ENCODE peak calls at places on chromosomes 6 and 20, in six cellular contexts. One of them, this sample, is unnamed.

GRCh38 chr6:11592289-11592906 is 54.8 kb downstream of the TMEM170B start:
- DNase-seq in psoas muscle: no peak
- DNase-seq in colonic mucosa: no peak
- DNase-seq in GM23248: no peak
- DNase-seq in right cardiac atrium: no peak
- DNase-seq in neural progenitor cell: no peak
- DNase-seq in this sample: no peak

GRCh38 chr20:50138120-50138478 is 15.4 kb downstream of the PEDS1 start:
- DNase-seq in psoas muscle: no peak
- DNase-seq in colonic mucosa: no peak
- DNase-seq in GM23248: no peak
- DNase-seq in right cardiac atrium: peak; percentile 73
- DNase-seq in neural progenitor cell: no peak
- DNase-seq in this sample: no peak

GRCh38 chr20:34062651-34063482 is 49.2 kb downstream of the EIF2S2 start:
- DNase-seq in psoas muscle: no peak
- DNase-seq in colonic mucosa: no peak
- DNase-seq in GM23248: peak; percentile 89
- DNase-seq in right cardiac atrium: no peak
- DNase-seq in neural progenitor cell: no peak
- DNase-seq in this sample: no peak

GRCh38 chr20:35180266-35180665 is 8.4 kb downstream of the PROCR start:
- DNase-seq in psoas muscle: no peak
- DNase-seq in colonic mucosa: no peak
- DNase-seq in GM23248: no peak
- DNase-seq in right cardiac atrium: no peak
- DNase-seq in neural progenitor cell: no peak
- DNase-seq in this sample: no peak

GRCh38 chr20:10848810-10849370 is 175.1 kb upstream of the JAG1 start:
- DNase-seq in psoas muscle: no peak
- DNase-seq in colonic mucosa: peak; percentile 64
- DNase-seq in GM23248: peak; percentile 94
- DNase-seq in right cardiac atrium: peak; percentile 61
- DNase-seq in neural progenitor cell: no peak
- DNase-seq in this sample: peak; percentile 21

GRCh38 chr6:23224540-23224939 is 655.2 kb downstream of the HDGFL1 start:
- DNase-seq in psoas muscle: no peak
- DNase-seq in colonic mucosa: no peak
- DNase-seq in GM23248: no peak
- DNase-seq in right cardiac atrium: no peak
- DNase-seq in neural progenitor cell: no peak
- DNase-seq in this sample: no peak

GRCh38 chr6:143755301-143755744 is 77.6 kb downstream of the PHACTR2 start:
- DNase-seq in psoas muscle: no peak
- DNase-seq in colonic mucosa: peak; percentile 67
- DNase-seq in GM23248: no peak
- DNase-seq in right cardiac atrium: no peak
- DNase-seq in neural progenitor cell: no peak
- DNase-seq in this sample: no peak

GRCh38 chr6:166707045-166707444 is 80.0 kb upstream of the RPS6KA2 start:
- DNase-seq in psoas muscle: peak; percentile 54
- DNase-seq in colonic mucosa: peak; percentile 39
- DNase-seq in GM23248: peak; percentile 55
- DNase-seq in right cardiac atrium: peak; percentile 77
- DNase-seq in neural progenitor cell: peak; percentile 77
- DNase-seq in this sample: peak; percentile 76

GRCh38 chr20:38290829-38291581 is 13.0 kb upstream of the BPI start:
- DNase-seq in psoas muscle: peak; percentile 39
- DNase-seq in colonic mucosa: no peak
- DNase-seq in GM23248: peak; percentile 73
- DNase-seq in right cardiac atrium: peak; percentile 88
- DNase-seq in neural progenitor cell: peak; percentile 77
- DNase-seq in this sample: peak; percentile 54

DNA sequence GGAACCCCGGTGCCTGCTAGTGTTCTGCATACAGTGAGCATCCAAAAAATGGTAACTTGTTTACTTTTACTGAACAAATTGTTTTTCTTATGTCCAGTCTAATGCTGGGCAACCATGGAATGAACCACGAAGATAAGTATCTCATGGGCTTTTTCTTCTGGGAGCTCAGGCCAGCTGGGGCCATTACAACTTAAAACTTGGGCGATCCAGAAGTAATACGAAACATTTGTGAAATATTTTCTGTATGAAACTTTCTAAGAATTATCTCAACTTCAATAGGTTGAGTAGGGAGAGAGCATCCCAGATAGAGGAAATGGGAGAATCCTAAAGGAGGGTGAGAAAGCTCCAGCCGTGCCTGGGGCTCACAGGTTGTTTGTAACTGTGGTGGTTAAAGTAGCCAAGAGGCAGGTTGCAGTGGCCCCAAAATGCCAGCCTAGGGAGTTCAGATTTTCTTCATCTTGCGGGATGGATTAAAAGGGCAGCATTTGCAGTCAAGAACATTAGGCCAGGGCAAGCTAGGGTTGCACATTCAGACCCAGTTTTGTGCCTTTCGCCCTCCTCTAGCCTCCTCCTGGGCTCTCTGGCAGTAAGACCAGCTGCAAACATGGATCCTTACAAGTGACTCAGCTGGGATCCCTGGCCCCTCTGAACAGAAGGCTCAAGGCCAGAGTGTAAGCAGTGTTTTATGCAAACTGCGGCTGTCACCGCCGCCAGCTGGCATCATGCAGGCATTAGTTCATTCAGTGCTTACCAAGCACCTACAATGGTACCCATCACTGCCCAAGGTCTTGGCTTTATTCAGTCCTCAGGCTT is 41.5 kb downstream of the ELMO2 start:
- DNase-seq in psoas muscle: no peak
- DNase-seq in colonic mucosa: no peak
- DNase-seq in GM23248: peak; percentile 28
- DNase-seq in right cardiac atrium: peak; percentile 31
- DNase-seq in neural progenitor cell: no peak
- DNase-seq in this sample: no peak
- H3K27ac ChIP-seq in psoas muscle: peak overlapping the region; percentile 99
- H3K27ac ChIP-seq in colonic mucosa: peak overlapping the region; percentile 100
- H3K27ac ChIP-seq in GM23248: peak overlapping the region; percentile 99
- H3K27ac ChIP-seq in right cardiac atrium: peak overlapping the region; percentile 88
- H3K27ac ChIP-seq in neural progenitor cell: no peak overlapping the region
- H3K27ac ChIP-seq in this sample: peak overlapping the region; percentile 96

GRCh38 chr6:44049163-44049988 is 77.9 kb downstream of the MRPL14 start:
- DNase-seq in psoas muscle: no peak
- DNase-seq in colonic mucosa: peak; percentile 59
- DNase-seq in GM23248: peak; percentile 84
- DNase-seq in right cardiac atrium: no peak
- DNase-seq in neural progenitor cell: no peak
- DNase-seq in this sample: peak; percentile 31

GRCh38 chr6:44048277-44048676 is 79.0 kb downstream of the MRPL14 start:
- DNase-seq in psoas muscle: no peak
- DNase-seq in colonic mucosa: no peak
- DNase-seq in GM23248: no peak
- DNase-seq in right cardiac atrium: no peak
- DNase-seq in neural progenitor cell: no peak
- DNase-seq in this sample: no peak

GRCh38 chr6:44050872-44051421 is 76.3 kb downstream of the MRPL14 start:
- DNase-seq in psoas muscle: no peak
- DNase-seq in colonic mucosa: peak; percentile 44
- DNase-seq in GM23248: no peak
- DNase-seq in right cardiac atrium: no peak
- DNase-seq in neural progenitor cell: no peak
- DNase-seq in this sample: no peak

GRCh38 chr6:44051516-44051915 is 75.7 kb downstream of the MRPL14 start:
- DNase-seq in psoas muscle: no peak
- DNase-seq in colonic mucosa: no peak
- DNase-seq in GM23248: peak; percentile 87
- DNase-seq in right cardiac atrium: peak; percentile 78
- DNase-seq in neural progenitor cell: no peak
- DNase-seq in this sample: no peak

GRCh38 chr6:44049989-44050871 is 77.0 kb downstream of the MRPL14 start:
- DNase-seq in psoas muscle: no peak
- DNase-seq in colonic mucosa: no peak
- DNase-seq in GM23248: peak; percentile 55
- DNase-seq in right cardiac atrium: no peak
- DNase-seq in neural progenitor cell: no peak
- DNase-seq in this sample: no peak
- H3K27ac ChIP-seq in psoas muscle: peak overlapping the region; percentile 58
- H3K27ac ChIP-seq in colonic mucosa: peak overlapping the region; percentile 23
- H3K27ac ChIP-seq in GM23248: peak overlapping the region; percentile 21
- H3K27ac ChIP-seq in right cardiac atrium: peak overlapping the region; percentile 39
- H3K27ac ChIP-seq in neural progenitor cell: no peak overlapping the region
- H3K27ac ChIP-seq in this sample: no peak overlapping the region

GRCh38 chr20:3744037-3744436 is 11.6 kb downstream of the HSPA12B start:
- DNase-seq in psoas muscle: no peak
- DNase-seq in colonic mucosa: no peak
- DNase-seq in GM23248: no peak
- DNase-seq in right cardiac atrium: no peak
- DNase-seq in neural progenitor cell: no peak
- DNase-seq in this sample: no peak
- H3K27ac ChIP-seq in psoas muscle: no peak overlapping the region
- H3K27ac ChIP-seq in colonic mucosa: no peak overlapping the region
- H3K27ac ChIP-seq in GM23248: no peak overlapping the region
- H3K27ac ChIP-seq in right cardiac atrium: no peak overlapping the region
- H3K27ac ChIP-seq in neural progenitor cell: no peak overlapping the region
- H3K27ac ChIP-seq in this sample: peak overlapping the region; percentile 9

GRCh38 chr6:111588366-111588765 is 17.3 kb downstream of the TRAF3IP2 start:
- DNase-seq in psoas muscle: no peak
- DNase-seq in colonic mucosa: no peak
- DNase-seq in GM23248: peak; percentile 56
- DNase-seq in right cardiac atrium: no peak
- DNase-seq in neural progenitor cell: no peak
- DNase-seq in this sample: no peak
- H3K27ac ChIP-seq in psoas muscle: peak overlapping the region; percentile 93
- H3K27ac ChIP-seq in colonic mucosa: peak overlapping the region; percentile 1
- H3K27ac ChIP-seq in GM23248: peak overlapping the region; percentile 99
- H3K27ac ChIP-seq in right cardiac atrium: no peak overlapping the region
- H3K27ac ChIP-seq in neural progenitor cell: no peak overlapping the region
- H3K27ac ChIP-seq in this sample: no peak overlapping the region

DNA sequence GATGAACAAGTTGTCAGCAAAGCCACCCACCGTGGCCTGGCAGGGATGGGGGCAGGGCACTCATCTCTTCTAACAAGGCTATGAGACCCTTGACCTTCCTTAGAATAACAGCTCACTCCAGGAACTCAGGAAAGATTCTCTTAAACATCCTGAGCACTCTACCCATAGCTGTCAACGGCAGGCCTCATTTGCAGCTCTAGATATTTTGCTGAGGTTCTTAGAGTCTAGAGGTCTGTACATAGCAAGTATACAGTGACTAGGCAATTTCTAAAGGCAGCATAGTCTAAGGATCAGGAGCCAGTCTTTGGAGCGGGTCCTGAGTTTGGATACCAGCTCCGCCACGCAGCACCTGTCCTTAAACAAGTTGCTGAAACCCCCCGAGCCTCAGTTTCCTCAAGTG is 11.7 kb downstream of the TRERF1 start:
- DNase-seq in psoas muscle: no peak
- DNase-seq in colonic mucosa: no peak
- DNase-seq in GM23248: no peak
- DNase-seq in right cardiac atrium: no peak
- DNase-seq in neural progenitor cell: no peak
- DNase-seq in this sample: no peak
- H3K27ac ChIP-seq in psoas muscle: no peak overlapping the region
- H3K27ac ChIP-seq in colonic mucosa: no peak overlapping the region
- H3K27ac ChIP-seq in GM23248: no peak overlapping the region
- H3K27ac ChIP-seq in right cardiac atrium: no peak overlapping the region
- H3K27ac ChIP-seq in neural progenitor cell: no peak overlapping the region
- H3K27ac ChIP-seq in this sample: no peak overlapping the region

GRCh38 chr6:68634503-68635411 is at the start of gene ADGRB3:
- DNase-seq in psoas muscle: peak; percentile 79
- DNase-seq in colonic mucosa: peak; percentile 62
- DNase-seq in GM23248: peak; percentile 68
- DNase-seq in right cardiac atrium: peak; percentile 94
- DNase-seq in neural progenitor cell: peak; percentile 89
- DNase-seq in this sample: peak; percentile 83
- H3K27ac ChIP-seq in psoas muscle: peak within 1 kb of the TSS; percentile 30
- H3K27ac ChIP-seq in colonic mucosa: no peak within 1 kb of the TSS
- H3K27ac ChIP-seq in GM23248: no peak within 1 kb of the TSS
- H3K27ac ChIP-seq in right cardiac atrium: peak within 1 kb of the TSS; percentile 75
- H3K27ac ChIP-seq in neural progenitor cell: no peak within 1 kb of the TSS
- H3K27ac ChIP-seq in this sample: peak within 1 kb of the TSS; percentile 72

GRCh38 chr20:58289143-58289542 is 20.4 kb upstream of the RAB22A start:
- DNase-seq in psoas muscle: no peak
- DNase-seq in colonic mucosa: no peak
- DNase-seq in GM23248: no peak
- DNase-seq in right cardiac atrium: no peak
- DNase-seq in neural progenitor cell: no peak
- DNase-seq in this sample: no peak

GRCh38 chr20:58297394-58297793 is 12.1 kb upstream of the RAB22A start:
- DNase-seq in psoas muscle: no peak
- DNase-seq in colonic mucosa: no peak
- DNase-seq in GM23248: no peak
- DNase-seq in right cardiac atrium: no peak
- DNase-seq in neural progenitor cell: no peak
- DNase-seq in this sample: no peak

GRCh38 chr20:58296328-58296837 is 13.1 kb upstream of the RAB22A start:
- DNase-seq in psoas muscle: no peak
- DNase-seq in colonic mucosa: no peak
- DNase-seq in GM23248: no peak
- DNase-seq in right cardiac atrium: no peak
- DNase-seq in neural progenitor cell: no peak
- DNase-seq in this sample: no peak

GRCh38 chr20:58293453-58293852 is 16.1 kb upstream of the RAB22A start:
- DNase-seq in psoas muscle: no peak
- DNase-seq in colonic mucosa: no peak
- DNase-seq in GM23248: no peak
- DNase-seq in right cardiac atrium: no peak
- DNase-seq in neural progenitor cell: peak; percentile 70
- DNase-seq in this sample: peak; percentile 46

DNA sequence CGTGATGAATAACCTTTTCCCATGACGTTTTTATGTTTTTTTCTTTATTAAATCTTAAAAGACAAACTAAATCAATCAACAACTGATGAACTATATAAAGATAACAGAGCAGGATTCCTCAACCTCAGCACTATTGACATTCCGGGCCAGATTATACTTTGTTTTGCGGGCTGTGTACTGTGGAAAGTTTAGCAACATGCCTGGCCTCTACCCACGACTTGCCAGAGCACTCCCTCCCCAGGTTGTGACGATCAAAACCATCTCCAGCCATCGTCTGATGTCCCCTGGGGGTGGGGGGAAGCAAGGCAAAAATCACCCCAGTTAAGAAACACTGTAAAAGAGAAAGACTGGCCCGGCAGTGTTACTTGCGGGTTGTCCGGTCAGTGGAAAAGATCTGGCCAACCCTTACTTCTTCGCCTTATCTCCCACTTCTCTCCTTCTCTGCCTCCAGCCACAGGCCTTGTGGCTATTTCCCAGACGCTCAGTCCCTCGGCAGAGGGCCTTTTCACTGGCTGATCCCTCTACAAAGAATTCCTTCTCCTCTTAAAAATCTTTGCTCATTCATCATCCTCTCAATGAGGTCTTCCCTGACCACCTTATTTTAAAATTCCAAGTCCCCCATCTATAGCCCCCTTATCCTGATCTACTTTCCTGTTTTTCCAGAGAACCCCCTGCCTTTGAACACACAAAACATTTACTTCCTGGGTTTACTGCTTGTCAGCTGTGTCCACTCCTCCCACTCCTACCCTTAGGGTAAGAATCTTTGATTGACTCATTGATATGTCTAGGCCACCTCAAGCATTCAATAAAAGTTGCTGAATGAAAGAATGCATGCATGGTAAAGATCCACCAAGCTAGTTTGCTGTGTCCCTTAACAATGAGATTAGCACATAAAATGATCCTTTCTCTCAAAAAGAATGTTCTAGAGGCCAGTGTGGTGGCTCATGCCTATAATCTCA is 14.7 kb upstream of the RAB22A start:
- DNase-seq in psoas muscle: no peak
- DNase-seq in colonic mucosa: no peak
- DNase-seq in GM23248: no peak
- DNase-seq in right cardiac atrium: no peak
- DNase-seq in neural progenitor cell: peak; percentile 14
- DNase-seq in this sample: no peak
- H3K27ac ChIP-seq in psoas muscle: no peak overlapping the region
- H3K27ac ChIP-seq in colonic mucosa: no peak overlapping the region
- H3K27ac ChIP-seq in GM23248: no peak overlapping the region
- H3K27ac ChIP-seq in right cardiac atrium: peak overlapping the region; percentile 13
- H3K27ac ChIP-seq in neural progenitor cell: no peak overlapping the region
- H3K27ac ChIP-seq in this sample: no peak overlapping the region

This sample was measured in heart left ventricle.